ENCODE peak calls at places on chromosomes 6 and 20, in four cellular contexts. One of them, this sample, is unnamed.

GRCh38 chr20:57211949-57212889 is 54.2 kb downstream of the BMP7 start:
- DNase-seq in GM12878: no peak
- DNase-seq in K562: no peak
- DNase-seq in HepG2: peak; percentile 18
- DNase-seq in this sample: peak; percentile 62

GRCh38 chr20:3763691-3764601 is 3.6 kb downstream of the ADISSP start:
- DNase-seq in GM12878: no peak
- DNase-seq in K562: no peak
- DNase-seq in HepG2: no peak
- DNase-seq in this sample: no peak

GRCh38 chr6:90296346-90297123 is at the start of gene BACH2:
- DNase-seq in GM12878: no peak
- DNase-seq in K562: peak; percentile 85
- DNase-seq in HepG2: peak; percentile 73
- DNase-seq in this sample: peak; percentile 95

GRCh38 chr20:45036044-45036755 is 64.7 kb downstream of the KCNS1 start:
- DNase-seq in GM12878: no peak
- DNase-seq in K562: no peak
- DNase-seq in HepG2: peak; percentile 23
- DNase-seq in this sample: no peak

GRCh38 chr20:16580596-16580995 is 7.3 kb upstream of the KIF16B start:
- DNase-seq in GM12878: no peak
- DNase-seq in K562: no peak
- DNase-seq in HepG2: no peak
- DNase-seq in this sample: no peak

GRCh38 chr20:35615667-35616464 is at the start of gene SPAG4:
- DNase-seq in GM12878: no peak
- DNase-seq in K562: peak; percentile 100
- DNase-seq in HepG2: no peak
- DNase-seq in this sample: peak; percentile 100

GRCh38 chr6:67458265-67458664 is 1176.8 kb upstream of the ADGRB3 start:
- DNase-seq in GM12878: no peak
- DNase-seq in K562: no peak
- DNase-seq in HepG2: no peak
- DNase-seq in this sample: no peak

GRCh38 chr20:22999756-23000155 is 35.4 kb upstream of the SSTR4 start:
- DNase-seq in GM12878: no peak
- DNase-seq in K562: no peak
- DNase-seq in HepG2: no peak
- DNase-seq in this sample: no peak

GRCh38 chr20:2305946-2306345 is 10.1 kb downstream of the TGM3 start:
- DNase-seq in GM12878: no peak
- DNase-seq in K562: peak; percentile 11
- DNase-seq in HepG2: peak; percentile 44
- DNase-seq in this sample: no peak

GRCh38 chr6:150905769-150906168 is 40.3 kb downstream of the MTHFD1L start:
- DNase-seq in GM12878: no peak
- DNase-seq in K562: peak; percentile 63
- DNase-seq in HepG2: no peak
- DNase-seq in this sample: peak; percentile 19

GRCh38 chr20:16201191-16201590 is 372.1 kb downstream of the KIF16B start:
- DNase-seq in GM12878: no peak
- DNase-seq in K562: no peak
- DNase-seq in HepG2: no peak
- DNase-seq in this sample: no peak

GRCh38 chr6:6629416-6629815 is 40.9 kb downstream of the LY86 start:
- DNase-seq in GM12878: no peak
- DNase-seq in K562: no peak
- DNase-seq in HepG2: no peak
- DNase-seq in this sample: no peak

GRCh38 chr6:20793174-20793573 is 258.9 kb downstream of the CDKAL1 start:
- DNase-seq in GM12878: no peak
- DNase-seq in K562: no peak
- DNase-seq in HepG2: no peak
- DNase-seq in this sample: no peak

GRCh38 chr6:8536122-8536521 is 100.8 kb upstream of the SLC35B3 start:
- DNase-seq in GM12878: no peak
- DNase-seq in K562: no peak
- DNase-seq in HepG2: no peak
- DNase-seq in this sample: no peak

GRCh38 chr6:37838209-37838921 is 18.8 kb downstream of the ZFAND3 start:
- DNase-seq in GM12878: no peak
- DNase-seq in K562: no peak
- DNase-seq in HepG2: no peak
- DNase-seq in this sample: no peak

GRCh38 chr6:56072856-56073255 is 174.5 kb downstream of the COL21A1 start:
- DNase-seq in GM12878: no peak
- DNase-seq in K562: no peak
- DNase-seq in HepG2: no peak
- DNase-seq in this sample: no peak

GRCh38 chr6:139355172-139355571 is 19.3 kb downstream of the CITED2 start:
- DNase-seq in GM12878: no peak
- DNase-seq in K562: no peak
- DNase-seq in HepG2: no peak
- DNase-seq in this sample: no peak

GRCh38 chr6:124076336-124077048 is 272.8 kb downstream of the NKAIN2 start:
- DNase-seq in GM12878: no peak
- DNase-seq in K562: no peak
- DNase-seq in HepG2: no peak
- DNase-seq in this sample: no peak

GRCh38 chr6:14243617-14244016 is 126.0 kb downstream of the CD83 start:
- DNase-seq in GM12878: no peak
- DNase-seq in K562: no peak
- DNase-seq in HepG2: no peak
- DNase-seq in this sample: no peak

GRCh38 chr6:127972815-127973214 is 72.0 kb upstream of the THEMIS start:
- DNase-seq in GM12878: no peak
- DNase-seq in K562: no peak
- DNase-seq in HepG2: no peak
- DNase-seq in this sample: no peak

GRCh38 chr6:149852180-149852579 is 12.0 kb downstream of the LRP11 start:
- DNase-seq in GM12878: peak; percentile 13
- DNase-seq in K562: no peak
- DNase-seq in HepG2: no peak
- DNase-seq in this sample: no peak

GRCh38 chr6:15516923-15517560 is 145.8 kb downstream of the DTNBP1 start:
- DNase-seq in GM12878: no peak
- DNase-seq in K562: no peak
- DNase-seq in HepG2: no peak
- DNase-seq in this sample: no peak

GRCh38 chr6:135179920-135180457 is 1.1 kb upstream of the MYB start:
- DNase-seq in GM12878: no peak
- DNase-seq in K562: no peak
- DNase-seq in HepG2: no peak
- DNase-seq in this sample: no peak

GRCh38 chr6:35736293-35736894 is 438 bp upstream of the ARMC12 start:
- DNase-seq in GM12878: no peak
- DNase-seq in K562: peak; percentile 76
- DNase-seq in HepG2: peak; percentile 60
- DNase-seq in this sample: peak; percentile 88

GRCh38 chr6:53523511-53524454 is 21.1 kb downstream of the GCLC start:
- DNase-seq in GM12878: no peak
- DNase-seq in K562: no peak
- DNase-seq in HepG2: no peak
- DNase-seq in this sample: no peak

GRCh38 chr6:159790947-159791598 is 806 bp downstream of the MRPL18 start:
- DNase-seq in GM12878: no peak
- DNase-seq in K562: no peak
- DNase-seq in HepG2: no peak
- DNase-seq in this sample: no peak

GRCh38 chr20:9903048-9903651 is 64.3 kb upstream of the PAK5 start:
- DNase-seq in GM12878: no peak
- DNase-seq in K562: no peak
- DNase-seq in HepG2: peak; percentile 40
- DNase-seq in this sample: peak; percentile 55
- TF ChIP-seq ESRRA in GM12878: no peak
- TF ChIP-seq ESRRA in K562: no peak
- TF ChIP-seq ESRRA in HepG2: no peak
- TF ChIP-seq ESRRA in this sample: no peak

GRCh38 chr6:168292911-168293310 is 26.7 kb downstream of the DACT2 start:
- DNase-seq in GM12878: no peak
- DNase-seq in K562: no peak
- DNase-seq in HepG2: no peak
- DNase-seq in this sample: no peak
- TF ChIP-seq ETV6 in GM12878: no peak
- TF ChIP-seq ETV6 in K562: no peak
- TF ChIP-seq ETV6 in HepG2: no peak
- TF ChIP-seq ETV6 in this sample: no peak

GRCh38 chr6:2877057-2877882 is 25.8 kb downstream of the SERPINB9 start:
- DNase-seq in GM12878: no peak
- DNase-seq in K562: no peak
- DNase-seq in HepG2: peak; percentile 85
- DNase-seq in this sample: no peak
- TF ChIP-seq ESRRA in GM12878: no peak
- TF ChIP-seq ESRRA in K562: no peak
- TF ChIP-seq ESRRA in HepG2: peak; percentile 70
- TF ChIP-seq ESRRA in this sample: no peak

DNA sequence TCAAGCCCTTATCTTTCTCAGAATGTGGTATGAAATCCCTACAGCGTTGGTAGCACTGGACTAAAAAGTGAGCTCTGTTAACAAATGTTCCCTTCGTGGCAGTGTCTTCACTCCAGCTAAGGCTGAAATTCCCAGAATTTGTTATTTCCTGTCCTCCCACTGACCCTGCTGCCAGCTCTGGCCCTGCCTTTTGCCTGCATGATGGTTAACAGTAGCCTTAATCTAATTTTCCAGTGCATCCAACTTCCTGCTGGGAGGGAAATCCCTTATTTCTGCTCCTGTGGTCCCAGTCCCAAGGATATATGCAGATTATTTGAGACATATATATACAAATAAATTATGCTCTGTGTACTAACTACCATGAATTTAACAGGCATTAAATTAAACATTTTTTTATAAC is 157.2 kb upstream of the CARMIL1 start:
- DNase-seq in GM12878: no peak
- DNase-seq in K562: no peak
- DNase-seq in HepG2: no peak
- DNase-seq in this sample: no peak
- TF ChIP-seq ETV6 in GM12878: no peak
- TF ChIP-seq ETV6 in K562: no peak
- TF ChIP-seq ETV6 in HepG2: no peak
- TF ChIP-seq ETV6 in this sample: no peak

GRCh38 chr6:136971609-136972008 is 49.5 kb downstream of the SLC35D3 start:
- DNase-seq in GM12878: no peak
- DNase-seq in K562: no peak
- DNase-seq in HepG2: no peak
- DNase-seq in this sample: no peak

GRCh38 chr6:136968831-136969230 is 46.7 kb downstream of the SLC35D3 start:
- DNase-seq in GM12878: no peak
- DNase-seq in K562: no peak
- DNase-seq in HepG2: no peak
- DNase-seq in this sample: no peak

GRCh38 chr6:136969433-136969832 is 47.3 kb downstream of the SLC35D3 start:
- DNase-seq in GM12878: no peak
- DNase-seq in K562: no peak
- DNase-seq in HepG2: no peak
- DNase-seq in this sample: no peak

GRCh38 chr6:136969930-136970329 is 47.8 kb downstream of the SLC35D3 start:
- DNase-seq in GM12878: no peak
- DNase-seq in K562: no peak
- DNase-seq in HepG2: no peak
- DNase-seq in this sample: no peak

GRCh38 chr6:136967874-136968752 is 46.0 kb downstream of the SLC35D3 start:
- DNase-seq in GM12878: peak; percentile 35
- DNase-seq in K562: peak; percentile 83
- DNase-seq in HepG2: peak; percentile 69
- DNase-seq in this sample: peak; percentile 79
- TF ChIP-seq ESRRA in GM12878: no peak
- TF ChIP-seq ESRRA in K562: no peak
- TF ChIP-seq ESRRA in HepG2: no peak
- TF ChIP-seq ESRRA in this sample: no peak

GRCh38 chr20:25090492-25091429 is 8.8 kb upstream of the VSX1 start:
- DNase-seq in GM12878: peak; percentile 27
- DNase-seq in K562: no peak
- DNase-seq in HepG2: no peak
- DNase-seq in this sample: no peak
- TF ChIP-seq ETV6 in GM12878: no peak
- TF ChIP-seq ETV6 in K562: no peak
- TF ChIP-seq ETV6 in HepG2: no peak
- TF ChIP-seq ETV6 in this sample: no peak

DNA sequence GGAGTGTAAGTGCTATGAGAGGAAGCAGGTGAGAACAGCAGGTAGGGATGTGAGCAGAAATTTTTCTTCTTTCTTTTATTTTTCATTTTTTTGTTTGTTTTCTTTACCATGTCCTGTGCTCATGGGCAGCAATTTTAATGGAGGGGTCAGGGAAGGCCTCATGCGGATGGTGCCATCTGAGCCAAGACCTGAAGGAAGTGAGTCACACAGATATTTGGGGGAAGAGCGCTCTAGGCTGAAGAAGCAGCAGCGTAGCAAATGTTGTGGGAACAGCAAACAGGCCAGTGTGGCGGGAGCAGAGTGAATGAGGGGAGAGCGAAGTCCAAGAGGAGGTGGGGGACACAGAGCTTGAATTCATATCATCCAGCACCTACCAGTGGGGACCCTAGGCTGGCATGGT is 12.7 kb downstream of the SPDEF start:
- DNase-seq in GM12878: no peak
- DNase-seq in K562: no peak
- DNase-seq in HepG2: no peak
- DNase-seq in this sample: no peak
- TF ChIP-seq ESRRA in GM12878: no peak
- TF ChIP-seq ESRRA in K562: no peak
- TF ChIP-seq ESRRA in HepG2: no peak
- TF ChIP-seq ESRRA in this sample: no peak

DNA sequence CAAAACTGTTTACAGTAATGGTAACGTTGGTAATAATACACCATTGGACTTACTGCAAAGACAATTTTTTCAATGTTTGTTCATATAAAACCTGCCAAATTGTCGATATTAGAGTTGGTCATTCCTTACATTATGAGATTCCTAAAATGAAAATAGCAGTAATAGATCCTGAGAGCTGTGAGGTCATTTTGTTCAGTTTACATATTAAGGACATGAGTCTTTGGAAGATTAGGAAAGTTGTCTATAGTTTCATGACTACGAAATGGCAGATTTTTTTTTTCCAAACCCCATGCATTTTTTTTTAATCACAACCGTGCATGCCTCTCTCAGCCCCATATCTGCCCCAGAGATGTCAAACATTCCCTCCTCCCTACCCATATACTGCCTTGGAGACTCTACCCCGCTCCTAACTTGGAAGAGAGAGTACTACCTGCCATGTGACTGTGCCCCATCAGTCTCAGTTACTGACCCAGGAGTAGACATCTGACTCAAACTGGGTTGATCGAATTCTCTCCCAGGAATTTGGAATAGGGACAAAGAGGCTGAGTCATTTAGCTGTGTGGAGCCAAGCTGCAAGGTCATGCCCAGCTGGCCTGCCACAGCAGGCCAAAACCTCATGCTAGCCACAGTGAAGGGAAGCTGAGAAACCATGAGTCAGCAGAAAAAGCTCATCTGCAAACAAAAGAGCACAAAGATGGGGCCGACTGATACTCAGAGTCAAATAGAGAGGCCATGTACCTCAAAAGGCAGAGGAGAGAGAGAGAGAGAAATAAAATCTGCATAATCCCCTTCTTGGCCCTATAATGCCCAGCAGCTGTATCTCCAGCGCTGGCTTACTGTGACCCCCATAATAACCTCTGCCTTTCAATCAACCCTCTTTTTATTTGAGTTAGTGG is 21.0 kb upstream of the AKIRIN2 start:
- DNase-seq in GM12878: peak; percentile 77
- DNase-seq in K562: peak; percentile 74
- DNase-seq in HepG2: peak; percentile 92
- DNase-seq in this sample: peak; percentile 46
- TF ChIP-seq ETV6 in GM12878: no peak
- TF ChIP-seq ETV6 in K562: no peak
- TF ChIP-seq ETV6 in HepG2: no peak
- TF ChIP-seq ETV6 in this sample: no peak